ENCODE peak calls at places on chromosomes 3 and 15, in seven cellular contexts. One of them, this sample, is unnamed.

GRCh38 chr15:100663066-100663465 is 60.7 kb downstream of the ASB7 start:
- DNase-seq in EH: peak; percentile 47
- DNase-seq in IMR-90: no peak
- DNase-seq in PC-3: peak; percentile 25
- DNase-seq in ovary: no peak
- DNase-seq in hippocampal formation: no peak
- DNase-seq in left ventricle myocardium superior: no peak
- DNase-seq in this sample: no peak

GRCh38 chr3:55183259-55183658 is 255.4 kb upstream of the LRTM1 start:
- DNase-seq in EH: no peak
- DNase-seq in IMR-90: no peak
- DNase-seq in PC-3: no peak
- DNase-seq in ovary: no peak
- DNase-seq in hippocampal formation: no peak
- DNase-seq in left ventricle myocardium superior: no peak
- DNase-seq in this sample: no peak

GRCh38 chr3:22898558-22898957 is 304.6 kb upstream of the UBE2E2 start:
- DNase-seq in EH: no peak
- DNase-seq in IMR-90: no peak
- DNase-seq in PC-3: no peak
- DNase-seq in ovary: no peak
- DNase-seq in hippocampal formation: no peak
- DNase-seq in left ventricle myocardium superior: no peak
- DNase-seq in this sample: no peak

GRCh38 chr15:38603672-38604071 is 39.1 kb upstream of the RASGRP1 start:
- DNase-seq in EH: no peak
- DNase-seq in IMR-90: no peak
- DNase-seq in PC-3: no peak
- DNase-seq in ovary: no peak
- DNase-seq in hippocampal formation: no peak
- DNase-seq in left ventricle myocardium superior: no peak
- DNase-seq in this sample: no peak

GRCh38 chr15:72231847-72232461 is 964 bp upstream of the PKM start:
- DNase-seq in EH: peak; percentile 83
- DNase-seq in IMR-90: peak; percentile 82
- DNase-seq in PC-3: peak; percentile 79
- DNase-seq in ovary: no peak
- DNase-seq in hippocampal formation: peak; percentile 55
- DNase-seq in left ventricle myocardium superior: peak; percentile 45
- DNase-seq in this sample: no peak

GRCh38 chr3:49813497-49814174 is at the start of gene UBA7:
- DNase-seq in EH: peak; percentile 82
- DNase-seq in IMR-90: peak; percentile 80
- DNase-seq in PC-3: peak; percentile 14
- DNase-seq in ovary: peak; percentile 62
- DNase-seq in hippocampal formation: peak; percentile 60
- DNase-seq in left ventricle myocardium superior: peak; percentile 74
- DNase-seq in this sample: no peak

GRCh38 chr15:25375557-25375956 is 63.3 kb downstream of the UBE3A start:
- DNase-seq in EH: no peak
- DNase-seq in IMR-90: no peak
- DNase-seq in PC-3: no peak
- DNase-seq in ovary: no peak
- DNase-seq in hippocampal formation: no peak
- DNase-seq in left ventricle myocardium superior: no peak
- DNase-seq in this sample: no peak

GRCh38 chr3:25557641-25558040 is 107.1 kb downstream of the TOP2B start:
- DNase-seq in EH: peak; percentile 42
- DNase-seq in IMR-90: no peak
- DNase-seq in PC-3: no peak
- DNase-seq in ovary: no peak
- DNase-seq in hippocampal formation: no peak
- DNase-seq in left ventricle myocardium superior: no peak
- DNase-seq in this sample: no peak

GRCh38 chr3:146625117-146625775 is 20.1 kb upstream of the PLSCR5 start:
- DNase-seq in EH: peak; percentile 5
- DNase-seq in IMR-90: peak; percentile 2
- DNase-seq in PC-3: peak; percentile 31
- DNase-seq in ovary: no peak
- DNase-seq in hippocampal formation: no peak
- DNase-seq in left ventricle myocardium superior: no peak
- DNase-seq in this sample: no peak

GRCh38 chr15:44427756-44428724 is 611 bp downstream of the CTDSPL2 start:
- DNase-seq in EH: peak; percentile 79
- DNase-seq in IMR-90: peak; percentile 65
- DNase-seq in PC-3: peak; percentile 56
- DNase-seq in ovary: no peak
- DNase-seq in hippocampal formation: no peak
- DNase-seq in left ventricle myocardium superior: no peak
- DNase-seq in this sample: no peak

GRCh38 chr3:153210660-153211059 is 48.6 kb downstream of the RAP2B start:
- DNase-seq in EH: peak; percentile 66
- DNase-seq in IMR-90: no peak
- DNase-seq in PC-3: no peak
- DNase-seq in ovary: no peak
- DNase-seq in hippocampal formation: no peak
- DNase-seq in left ventricle myocardium superior: no peak
- DNase-seq in this sample: no peak

GRCh38 chr3:133377396-133377795 is 22.5 kb upstream of the BFSP2 start:
- DNase-seq in EH: peak; percentile 51
- DNase-seq in IMR-90: peak; percentile 69
- DNase-seq in PC-3: peak; percentile 50
- DNase-seq in ovary: no peak
- DNase-seq in hippocampal formation: peak; percentile 49
- DNase-seq in left ventricle myocardium superior: no peak
- DNase-seq in this sample: no peak

GRCh38 chr3:129553771-129554170 is 10.8 kb downstream of the H1-8 start:
- DNase-seq in EH: no peak
- DNase-seq in IMR-90: no peak
- DNase-seq in PC-3: no peak
- DNase-seq in ovary: peak; percentile 56
- DNase-seq in hippocampal formation: no peak
- DNase-seq in left ventricle myocardium superior: no peak
- DNase-seq in this sample: no peak

GRCh38 chr15:75354454-75354853 is 7.6 kb downstream of the NEIL1 start:
- DNase-seq in EH: no peak
- DNase-seq in IMR-90: no peak
- DNase-seq in PC-3: no peak
- DNase-seq in ovary: peak; percentile 15
- DNase-seq in hippocampal formation: no peak
- DNase-seq in left ventricle myocardium superior: no peak
- DNase-seq in this sample: no peak

GRCh38 chr15:69160976-69161877 is 792 bp downstream of the GLCE start:
- DNase-seq in EH: peak; percentile 41
- DNase-seq in IMR-90: peak; percentile 16
- DNase-seq in PC-3: peak; percentile 13
- DNase-seq in ovary: peak; percentile 39
- DNase-seq in hippocampal formation: peak; percentile 72
- DNase-seq in left ventricle myocardium superior: peak; percentile 67
- DNase-seq in this sample: peak; percentile 41

GRCh38 chr15:99605990-99606389 is 40.2 kb downstream of the MEF2A start:
- DNase-seq in EH: no peak
- DNase-seq in IMR-90: no peak
- DNase-seq in PC-3: no peak
- DNase-seq in ovary: no peak
- DNase-seq in hippocampal formation: no peak
- DNase-seq in left ventricle myocardium superior: no peak
- DNase-seq in this sample: no peak

GRCh38 chr15:59208850-59209249 is 2.2 kb downstream of the LDHAL6B start:
- DNase-seq in EH: peak; percentile 93
- DNase-seq in IMR-90: no peak
- DNase-seq in PC-3: peak; percentile 13
- DNase-seq in ovary: no peak
- DNase-seq in hippocampal formation: no peak
- DNase-seq in left ventricle myocardium superior: no peak
- DNase-seq in this sample: no peak

GRCh38 chr3:187616307-187616939 is 53.8 kb downstream of the SST start:
- DNase-seq in EH: peak; percentile 73
- DNase-seq in IMR-90: peak; percentile 55
- DNase-seq in PC-3: peak; percentile 66
- DNase-seq in ovary: peak; percentile 29
- DNase-seq in hippocampal formation: no peak
- DNase-seq in left ventricle myocardium superior: no peak
- DNase-seq in this sample: no peak

GRCh38 chr15:44137750-44138149 is 57.3 kb downstream of the FRMD5 start:
- DNase-seq in EH: peak; percentile 50
- DNase-seq in IMR-90: peak; percentile 11
- DNase-seq in PC-3: peak; percentile 71
- DNase-seq in ovary: no peak
- DNase-seq in hippocampal formation: no peak
- DNase-seq in left ventricle myocardium superior: no peak
- DNase-seq in this sample: no peak

GRCh38 chr3:41073190-41073589 is 126.1 kb upstream of the CTNNB1 start:
- DNase-seq in EH: no peak
- DNase-seq in IMR-90: no peak
- DNase-seq in PC-3: peak; percentile 16
- DNase-seq in ovary: no peak
- DNase-seq in hippocampal formation: no peak
- DNase-seq in left ventricle myocardium superior: no peak
- DNase-seq in this sample: no peak

GRCh38 chr3:127677541-127678314 is 5.0 kb downstream of the ABTB1 start:
- DNase-seq in EH: no peak
- DNase-seq in IMR-90: no peak
- DNase-seq in PC-3: no peak
- DNase-seq in ovary: no peak
- DNase-seq in hippocampal formation: no peak
- DNase-seq in left ventricle myocardium superior: no peak
- DNase-seq in this sample: no peak